ENCODE peak calls at places on chromosomes 2 and 18, in ten cellular contexts. V is sigmoid colon, N is K562, Z is transverse colon, T is suprapubic skin, O is stomach, R is Panc1, K is upper lobe of left lung, U is GM12891, P is HL-60. Y is an unnamed sample.

GRCh38 chr2:207239222-207239674 is 73.5 kb upstream of the KLF7 start:
- DNase-seq in K (no peak), U (no peak), Z (peak), O (peak), T (no peak), P (peak), N (peak), V (peak), R (no peak), Y (no peak)

GRCh38 chr18:54612237-54612636 is 21.2 kb downstream of the DYNAP start:
- DNase-seq in T (no peak), N (no peak), K (no peak), P (no peak), R (no peak), O (no peak), U (no peak), V (no peak), Z (no peak), Y (no peak)

GRCh38 chr2:96105994-96106393 is 10.4 kb downstream of the ADRA2B start:
- DNase-seq in O (no peak), U (no peak), K (no peak), P (no peak), V (peak), N (no peak), Z (no peak), T (no peak), R (no peak), Y (no peak)

GRCh38 chr2:241964133-241964532 is 94.6 kb downstream of the RTP5 start:
- DNase-seq in Z (no peak), N (no peak), K (no peak), R (no peak), T (no peak), V (peak), U (no peak), O (no peak), P (no peak), Y (no peak)

GRCh38 chr2:39996653-39997080 is 217.6 kb upstream of the THUMPD2 start:
- DNase-seq in R (no peak), O (no peak), T (no peak), Z (no peak), P (peak), U (no peak), K (no peak), V (no peak), N (no peak), Y (no peak)

GRCh38 chr2:229914182-229914581 is 7.6 kb downstream of the TRIP12 start:
- DNase-seq in T (no peak), P (no peak), U (no peak), R (no peak), N (no peak), V (no peak), Z (no peak), O (no peak), K (no peak), Y (no peak)

GRCh38 chr2:6846967-6847695 is 18.6 kb downstream of the CMPK2 start:
- DNase-seq in R (no peak), N (peak), O (no peak), P (no peak), V (no peak), T (no peak), Z (no peak), U (no peak), K (no peak), Y (no peak)

GRCh38 chr18:35998967-35999366 is 26.5 kb downstream of the RMP24 start:
- DNase-seq in V (no peak), K (no peak), Z (no peak), O (no peak), R (no peak), P (no peak), T (no peak), N (peak), U (no peak), Y (peak)

GRCh38 chr2:209907746-209908145 is 94.7 kb upstream of the RPE start:
- DNase-seq in V (no peak), U (no peak), Z (no peak), O (no peak), P (no peak), K (no peak), T (no peak), N (no peak), R (no peak), Y (no peak)

GRCh38 chr2:212153923-212154322 is 384.7 kb downstream of the ERBB4 start:
- DNase-seq in K (no peak), Z (no peak), N (no peak), U (no peak), R (no peak), V (no peak), O (no peak), T (no peak), P (no peak), Y (no peak)

GRCh38 chr2:65604246-65604645 is 171.8 kb upstream of the SPRED2 start:
- DNase-seq in U (no peak), O (no peak), T (no peak), P (no peak), R (no peak), N (no peak), V (no peak), K (no peak), Z (no peak), Y (no peak)

GRCh38 chr2:219175928-219176817 is 552 bp downstream of the CNPPD1 start:
- DNase-seq in U (no peak), T (no peak), N (no peak), Z (peak), R (no peak), V (peak), K (no peak), O (peak), P (no peak), Y (no peak)

GRCh38 chr2:127157651-127158460 is 50.9 kb upstream of the BIN1 start:
- DNase-seq in O (peak), Z (no peak), K (no peak), V (peak), N (no peak), P (no peak), R (no peak), T (no peak), U (no peak), Y (peak)

GRCh38 chr2:40823465-40823864 is 371.6 kb upstream of the SLC8A1 start:
- DNase-seq in R (no peak), O (no peak), P (no peak), K (no peak), N (no peak), T (no peak), U (no peak), V (no peak), Z (no peak), Y (no peak)

GRCh38 chr2:120846406-120847095 is 110.9 kb downstream of the GLI2 start:
- DNase-seq in K (no peak), V (no peak), P (no peak), Z (no peak), U (no peak), N (no peak), O (no peak), R (no peak), T (no peak), Y (no peak)

GRCh38 chr2:9707008-9707407 is 76.2 kb upstream of the YWHAQ start:
- DNase-seq in K (no peak), N (no peak), Z (no peak), O (no peak), T (no peak), R (no peak), P (no peak), V (no peak), U (no peak), Y (no peak)

GRCh38 chr18:31661965-31662364 is 22.4 kb downstream of the B4GALT6 start:
- DNase-seq in U (no peak), P (no peak), R (no peak), K (no peak), O (no peak), T (no peak), Z (no peak), N (no peak), V (no peak), Y (no peak)

GRCh38 chr2:226272435-226272834 is 527.2 kb downstream of the IRS1 start:
- DNase-seq in T (no peak), R (no peak), Z (no peak), P (no peak), V (no peak), O (no peak), N (no peak), K (no peak), U (no peak), Y (no peak)

GRCh38 chr2:109255594-109255993 is 126.6 kb downstream of the SH3RF3 start:
- DNase-seq in V (no peak), P (no peak), R (no peak), Z (no peak), K (no peak), O (no peak), T (peak), N (no peak), U (no peak), Y (no peak)

GRCh38 chr2:121479882-121480522 is 50.7 kb upstream of the RNU4ATAC start:
- DNase-seq in R (no peak), P (no peak), Z (peak), O (peak), N (no peak), U (no peak), T (no peak), K (no peak), V (no peak), Y (peak)

GRCh38 chr2:117982376-117983033 is 31.4 kb downstream of the CCDC93 start:
- DNase-seq in Z (no peak), R (no peak), O (no peak), N (no peak), P (no peak), V (no peak), T (no peak), U (no peak), K (no peak), Y (peak)

GRCh38 chr18:76823574-76823973 is 1.2 kb downstream of the ZNF236 start:
- DNase-seq in P (no peak), T (no peak), K (peak), R (no peak), O (no peak), N (peak), V (peak), U (no peak), Z (peak), Y (peak)

GRCh38 chr18:79200546-79201268 is 131.5 kb downstream of the ATP9B start:
- DNase-seq in K (no peak), R (no peak), O (no peak), Z (peak), T (no peak), U (no peak), P (peak), N (peak), V (peak), Y (peak)

GRCh38 chr2:44975571-44976450 is 33.4 kb downstream of the SIX2 start:
- DNase-seq in P (no peak), R (no peak), T (no peak), K (peak), V (no peak), Z (no peak), N (no peak), U (no peak), O (no peak), Y (peak)

GRCh38 chr18:46623541-46623940 is 33.5 kb downstream of the LOXHD1 start:
- DNase-seq in V (no peak), N (no peak), Z (no peak), K (peak), U (no peak), P (no peak), T (no peak), R (no peak), O (no peak), Y (no peak)

GRCh38 chr18:3703732-3704176 is 253.8 kb downstream of the TGIF1 start:
- DNase-seq in P (peak), V (no peak), T (no peak), U (no peak), Z (peak), K (no peak), R (peak), O (peak), N (peak), Y (peak)

GRCh38 chr2:112614201-112614840 is 29.9 kb downstream of the CHCHD5 start:
- DNase-seq in O (peak), T (no peak), N (no peak), P (no peak), K (peak), R (no peak), U (no peak), Z (peak), V (peak), Y (peak)

DNA sequence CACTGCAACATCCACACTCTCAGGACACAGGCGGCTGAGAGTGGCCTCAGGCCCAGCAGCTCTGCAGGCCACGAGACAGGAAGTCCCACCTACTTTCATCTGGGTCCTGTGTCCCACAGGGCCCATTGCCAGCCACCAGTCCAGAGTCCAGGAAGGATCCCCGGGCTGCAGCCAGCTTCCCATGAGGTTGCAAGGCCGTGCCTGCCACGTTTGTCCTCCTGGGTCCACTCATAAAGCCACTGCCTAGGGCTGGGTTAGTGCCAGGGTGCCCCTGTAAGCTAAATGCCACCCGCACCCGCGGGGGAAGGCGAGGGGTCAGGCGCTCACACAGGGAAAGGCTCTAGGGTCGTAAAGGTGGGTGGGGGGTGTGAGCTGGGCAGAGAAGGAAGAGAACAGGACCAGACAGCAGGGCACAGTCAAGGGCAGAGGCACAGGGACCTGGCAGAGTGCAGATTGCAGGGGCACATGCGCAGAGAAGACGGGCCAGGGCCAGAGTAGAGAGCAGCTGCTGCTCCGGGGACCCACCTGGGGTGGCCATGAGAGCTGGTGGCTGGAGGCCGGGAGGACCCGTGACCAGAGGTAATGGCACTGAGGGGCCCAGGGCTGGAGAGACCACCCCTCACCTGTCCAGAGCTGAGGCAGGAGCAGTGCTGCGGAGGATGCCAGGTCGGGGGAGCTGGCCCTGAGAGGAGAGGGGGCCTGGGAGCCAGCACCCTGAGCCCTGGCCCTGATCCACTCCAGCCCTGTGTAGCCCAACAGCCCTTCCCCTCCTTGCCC is 8.0 kb downstream of the AGXT start:
- DNase-seq in U (no peak), O (peak), R (no peak), N (no peak), T (no peak), P (no peak), Z (peak), V (no peak), K (peak), Y (no peak)
- TF ChIP-seq POLR2AphosphoS5 in U (no peak), O (no peak), R (no peak), N (no peak), T (no peak), P (no peak), Z (peak), V (no peak), K (no peak), Y (no peak)

GRCh38 chr2:11069566-11070185 is 85.6 kb upstream of the SLC66A3 start:
- DNase-seq in U (no peak), O (no peak), K (peak), T (no peak), R (no peak), N (no peak), Z (no peak), P (no peak), V (no peak), Y (no peak)

GRCh38 chr2:11068856-11069526 is 86.3 kb upstream of the SLC66A3 start:
- DNase-seq in P (no peak), O (no peak), V (no peak), U (no peak), Z (no peak), K (no peak), R (no peak), T (no peak), N (no peak), Y (no peak)

GRCh38 chr2:11067221-11068078 is 87.8 kb upstream of the SLC66A3 start:
- DNase-seq in V (no peak), Z (no peak), O (no peak), P (no peak), K (peak), R (no peak), N (no peak), T (no peak), U (no peak), Y (no peak)

GRCh38 chr2:11068079-11068741 is 87.1 kb upstream of the SLC66A3 start:
- DNase-seq in T (no peak), V (no peak), P (no peak), O (no peak), Z (no peak), K (no peak), R (no peak), U (no peak), N (no peak), Y (no peak)

DNA sequence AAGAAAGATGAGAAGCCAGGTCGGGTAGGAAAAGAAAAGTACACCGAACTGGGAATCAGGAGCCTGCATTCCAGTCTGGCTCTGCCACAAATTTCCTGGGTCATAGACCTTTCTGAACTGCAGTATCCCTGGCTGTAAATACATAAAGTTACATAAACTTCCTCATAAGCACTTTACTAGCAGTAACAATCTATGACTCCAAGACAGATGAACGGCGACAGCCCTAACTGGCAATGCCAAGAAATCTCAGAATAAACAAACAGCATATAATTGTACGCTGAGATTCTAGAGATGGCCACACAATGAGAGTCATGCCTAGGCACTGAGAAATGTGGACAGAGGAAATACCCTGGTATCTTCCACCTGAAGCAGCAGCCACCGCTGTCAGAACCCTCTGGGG is 89.4 kb upstream of the SLC66A3 start:
- DNase-seq in T (no peak), N (no peak), R (no peak), K (no peak), Z (peak), U (no peak), P (no peak), V (no peak), O (no peak), Y (no peak)
- TF ChIP-seq POLR2AphosphoS5 in T (no peak), N (no peak), R (no peak), K (no peak), Z (no peak), U (no peak), P (no peak), V (no peak), O (no peak), Y (no peak)

GRCh38 chr18:28177828-28178635 is 1.1 kb upstream of the CDH2 start:
- DNase-seq in R (no peak), N (no peak), K (peak), O (peak), T (no peak), V (no peak), P (no peak), U (no peak), Z (no peak), Y (peak)
- TF ChIP-seq POLR2AphosphoS5 in R (no peak), N (no peak), K (no peak), O (no peak), T (no peak), V (peak), P (no peak), U (no peak), Z (no peak), Y (no peak)

GRCh38 chr2:102027703-102028059 is 35.9 kb downstream of the IL1R2 start:
- DNase-seq in R (no peak), T (no peak), K (no peak), Z (no peak), O (no peak), V (no peak), N (no peak), P (no peak), U (no peak), Y (no peak)
- TF ChIP-seq POLR2AphosphoS5 in R (no peak), T (no peak), K (peak), Z (no peak), O (no peak), V (peak), N (no peak), P (no peak), U (no peak), Y (no peak)

GRCh38 chr18:62326646-62327348 is 1.7 kb downstream of the TNFRSF11A start:
- DNase-seq in V (no peak), N (no peak), Z (no peak), T (no peak), U (no peak), K (no peak), R (no peak), O (no peak), P (no peak), Y (no peak)

GRCh38 chr18:62327977-62328376 is 2.9 kb downstream of the TNFRSF11A start:
- DNase-seq in N (no peak), P (no peak), R (no peak), O (no peak), T (no peak), V (no peak), U (no peak), Z (peak), K (no peak), Y (no peak)

GRCh38 chr18:62324355-62324828 is 718 bp upstream of the TNFRSF11A start:
- DNase-seq in O (no peak), T (no peak), V (no peak), K (no peak), N (no peak), P (no peak), R (no peak), Z (no peak), U (no peak), Y (peak)

GRCh38 chr18:62324917-62325805 is at the start of gene TNFRSF11A:
- DNase-seq in U (peak), T (no peak), P (peak), R (no peak), V (no peak), O (peak), Z (peak), N (peak), K (peak), Y (peak)

DNA sequence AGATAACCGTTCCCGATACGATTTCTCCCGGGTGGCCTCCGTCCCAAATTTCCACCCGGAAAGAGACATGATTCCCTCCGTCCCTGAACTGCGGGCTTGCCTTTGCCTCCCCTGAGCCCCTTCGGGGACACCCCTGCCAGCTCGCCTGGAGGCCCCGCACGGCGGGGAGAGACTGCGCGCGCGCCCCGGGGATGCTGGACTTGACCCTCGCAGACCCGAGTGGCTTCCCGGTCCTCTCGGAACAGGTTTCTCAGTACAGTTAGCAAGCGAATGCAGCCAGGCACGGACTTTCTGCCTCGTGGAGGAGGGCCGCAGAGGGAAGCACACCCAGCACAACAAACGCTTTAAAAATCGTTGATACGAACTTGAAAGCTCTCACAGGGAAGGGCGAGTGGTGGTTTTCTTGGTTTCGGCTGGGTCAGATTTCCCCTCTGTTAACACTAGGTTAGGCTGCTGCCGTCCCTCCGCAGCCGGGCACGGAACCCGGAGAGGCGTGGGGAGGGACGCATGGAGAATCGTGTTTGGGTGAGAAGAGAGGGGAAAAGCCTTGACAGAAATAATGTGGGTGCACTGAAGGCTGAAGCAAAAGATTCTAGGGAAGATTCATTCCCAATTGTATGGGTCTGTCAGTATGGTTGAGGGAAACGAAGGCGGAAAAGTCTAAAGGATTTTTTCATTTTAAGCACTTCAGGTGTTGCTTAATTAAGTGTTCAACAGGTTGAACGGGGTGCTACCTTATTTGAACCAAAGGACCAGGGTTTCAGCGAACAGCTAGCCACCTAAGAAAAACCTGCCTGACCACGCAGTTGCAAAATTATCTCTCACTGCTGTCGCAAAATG is 916 bp downstream of the TNFRSF11A start:
- DNase-seq in K (peak), O (no peak), R (no peak), N (no peak), Z (peak), T (no peak), V (no peak), P (no peak), U (peak), Y (peak)
- TF ChIP-seq POLR2AphosphoS5 in K (no peak), O (no peak), R (no peak), N (no peak), Z (no peak), T (no peak), V (no peak), P (no peak), U (no peak), Y (no peak)

DNA sequence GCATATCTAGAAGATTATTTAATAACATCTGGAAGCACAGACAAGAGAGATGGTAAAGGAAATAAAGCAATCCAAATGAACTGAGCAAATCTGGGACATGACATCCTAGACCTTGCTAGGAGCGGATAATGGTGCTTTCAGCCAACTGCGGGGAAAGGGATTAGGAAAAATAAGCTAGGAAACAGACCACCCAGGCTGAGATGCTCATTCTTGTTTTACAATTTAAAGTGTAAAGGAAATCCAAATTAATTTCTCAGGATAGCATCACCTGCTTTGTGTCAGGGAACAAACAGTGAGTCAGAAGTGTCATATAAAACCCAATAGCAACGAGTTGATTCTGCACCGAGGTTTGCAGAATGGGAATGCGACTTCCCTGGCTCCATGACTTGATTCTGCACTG is 112.5 kb upstream of the CXCR4 start:
- DNase-seq in R (no peak), K (no peak), N (no peak), T (no peak), O (no peak), P (no peak), U (no peak), V (no peak), Z (no peak), Y (no peak)
- TF ChIP-seq POLR2AphosphoS5 in R (no peak), K (no peak), N (no peak), T (no peak), O (no peak), P (no peak), U (no peak), V (no peak), Z (no peak), Y (no peak)